ENCODE peak calls at places on chromosome 2, in five cellular contexts. Z is neuronal stem cell; C is aorta; Y is CD4-positive, alpha-beta memory T cell; I is uterus. N is an unnamed sample. For H3K4me1, the result is how much of the 10 kb centered on the place peaks cover.

GRCh38 chr2:149928026-149928425 is 340.5 kb upstream of the MMADHC start:
- DNase-seq in I (no peak), Y (no peak), C (no peak), Z (no peak), N (no peak)

GRCh38 chr2:149490296-149490695 is 97.3 kb downstream of the MMADHC start:
- DNase-seq in Y (no peak), I (no peak), Z (no peak), C (no peak), N (peak)

GRCh38 chr2:218482651-218483050 is 63.7 kb downstream of the VIL1 start:
- DNase-seq in I (no peak), C (no peak), Y (no peak), Z (no peak), N (no peak)

GRCh38 chr2:107824848-107825563 is 1.7 kb upstream of the RGPD4 start:
- DNase-seq in I (no peak), Z (no peak), C (no peak), Y (no peak), N (no peak)

GRCh38 chr2:235541016-235541415 is 47.2 kb downstream of the AGAP1 start:
- DNase-seq in Z (no peak), C (no peak), Y (no peak), I (no peak), N (no peak)

GRCh38 chr2:152284398-152284797 is 50.6 kb upstream of the FMNL2 start:
- DNase-seq in C (no peak), I (no peak), Y (no peak), Z (no peak), N (no peak)

GRCh38 chr2:144886847-144887246 is 366.9 kb upstream of the ZEB2 start:
- DNase-seq in I (peak), C (peak), Y (no peak), Z (no peak), N (peak)

GRCh38 chr2:168738057-168738456 is 64.4 kb upstream of the NOSTRIN start:
- DNase-seq in Y (no peak), C (no peak), Z (no peak), I (no peak), N (no peak)

GRCh38 chr2:32931945-32932709 is 14.6 kb upstream of the LTBP1 start:
- DNase-seq in Y (no peak), C (no peak), I (no peak), Z (no peak), N (no peak)

GRCh38 chr2:37698931-37699481 is 27.6 kb upstream of the CDC42EP3 start:
- DNase-seq in Z (no peak), Y (no peak), I (no peak), C (no peak), N (no peak)

GRCh38 chr2:212949786-212950185 is 201.6 kb downstream of the IKZF2 start:
- DNase-seq in Z (no peak), Y (no peak), I (no peak), C (no peak), N (no peak)

GRCh38 chr2:215441560-215442391 is 5.9 kb upstream of the FN1 start:
- DNase-seq in Y (no peak), Z (no peak), C (no peak), I (no peak), N (no peak)

GRCh38 chr2:101293544-101293943 is 15.0 kb downstream of the RNF149 start:
- DNase-seq in I (no peak), Y (no peak), C (no peak), Z (no peak), N (no peak)

GRCh38 chr2:159030674-159031380 is 62.4 kb downstream of the TANC1 start:
- DNase-seq in Z (peak), Y (no peak), I (peak), C (peak), N (peak)

GRCh38 chr2:7471185-7471584 is 554.0 kb downstream of the RNF144A start:
- DNase-seq in Z (no peak), C (no peak), I (no peak), Y (no peak), N (no peak)

GRCh38 chr2:8087480-8087840 is 594.4 kb upstream of the ID2 start:
- DNase-seq in Z (no peak), C (no peak), Y (no peak), I (no peak), N (no peak)

GRCh38 chr2:45765007-45765767 is 113.7 kb downstream of the PRKCE start:
- DNase-seq in I (peak), Z (no peak), C (no peak), Y (no peak), N (no peak)

GRCh38 chr2:201643216-201643651 is at the start of gene TMEM237:
- DNase-seq in C (no peak), Z (peak), I (peak), Y (peak), N (peak)

GRCh38 chr2:166117491-166117890 is 10.3 kb downstream of the SCN1A start:
- DNase-seq in Z (no peak), I (no peak), C (no peak), Y (no peak), N (no peak)

GRCh38 chr2:75491129-75491753 is 69.5 kb downstream of the EVA1A start:
- DNase-seq in C (no peak), Y (no peak), Z (no peak), I (no peak), N (no peak)

GRCh38 chr2:143843696-143844095 is 676.2 kb downstream of the ZEB2 start:
- DNase-seq in Z (no peak), I (no peak), C (no peak), Y (no peak), N (no peak)

GRCh38 chr2:62343636-62344349 is 147.9 kb downstream of the B3GNT2 start:
- DNase-seq in Z (no peak), Y (no peak), I (no peak), C (no peak), N (no peak)

GRCh38 chr2:59295524-59296162 is 1054.5 kb upstream of the FANCL start:
- DNase-seq in I (no peak), Z (no peak), C (no peak), Y (no peak), N (no peak)

GRCh38 chr2:179686718-179687342 is 174.6 kb downstream of the ZNF385B start:
- DNase-seq in C (no peak), Y (no peak), Z (no peak), I (no peak), N (no peak)

GRCh38 chr2:47727956-47728355 is 55.0 kb upstream of the MSH6 start:
- DNase-seq in Y (no peak), I (no peak), C (no peak), Z (no peak), N (no peak)

GRCh38 chr2:73069041-73069854 is 2.3 kb downstream of the SFXN5 start:
- DNase-seq in I (no peak), Z (no peak), C (no peak), Y (no peak), N (no peak)

GRCh38 chr2:70201225-70201768 is 10.5 kb upstream of the C2orf42 start:
- DNase-seq in I (no peak), Z (no peak), C (no peak), Y (no peak), N (no peak)

GRCh38 chr2:64474200-64474630 is 20.3 kb downstream of the LGALSL start:
- DNase-seq in C (no peak), Y (no peak), I (no peak), Z (no peak), N (no peak)

GRCh38 chr2:148967056-148967455 is 71.4 kb upstream of the LYPD6B start:
- DNase-seq in Y (no peak), C (no peak), Z (no peak), I (no peak), N (no peak)

GRCh38 chr2:16324971-16325612 is 340.5 kb downstream of the CYRIA start:
- DNase-seq in I (no peak), C (no peak), Z (no peak), Y (no peak), N (no peak)

GRCh38 chr2:153416071-153416470 is 62.5 kb downstream of the RPRM start:
- DNase-seq in Y (no peak), I (no peak), Z (no peak), C (no peak), N (no peak)

GRCh38 chr2:9274701-9275343 is 68.2 kb downstream of the ASAP2 start:
- DNase-seq in Y (no peak), C (no peak), I (no peak), Z (no peak), N (no peak)

GRCh38 chr2:9275399-9275798 is 68.8 kb downstream of the ASAP2 start:
- DNase-seq in Y (no peak), Z (no peak), C (no peak), I (no peak), N (no peak)

GRCh38 chr2:9276074-9276473 is 69.5 kb downstream of the ASAP2 start:
- DNase-seq in I (no peak), Z (no peak), Y (no peak), C (no peak), N (no peak)

GRCh38 chr2:9278439-9278838 is 71.8 kb downstream of the ASAP2 start:
- DNase-seq in Y (no peak), Z (no peak), I (no peak), C (no peak), N (no peak)

DNA sequence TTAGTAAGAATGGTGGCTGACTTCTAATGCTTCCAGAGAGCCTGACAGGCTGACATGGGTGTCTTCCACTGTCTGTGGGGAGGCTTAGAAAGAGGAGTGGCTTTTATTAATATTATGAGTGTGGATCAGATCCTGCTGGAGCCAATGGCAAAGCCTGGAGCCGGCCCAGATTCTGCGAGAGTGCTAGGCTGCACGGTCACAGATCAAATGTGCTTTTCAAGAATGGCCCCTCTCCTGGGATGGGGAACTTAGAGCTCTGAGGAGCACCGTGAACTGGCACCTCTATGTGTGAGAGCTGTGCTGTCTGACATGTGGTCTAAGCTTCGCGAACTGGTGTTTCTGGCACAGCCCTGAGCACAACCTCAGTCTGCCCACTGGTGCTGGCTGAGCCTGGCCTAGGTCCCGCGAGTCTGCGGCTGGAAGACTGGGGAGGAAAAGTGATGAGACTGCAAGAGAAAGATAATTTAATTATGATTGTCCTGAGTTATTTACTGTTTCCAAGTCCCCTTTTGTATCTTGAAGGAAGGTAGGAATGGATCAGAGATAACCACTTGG is 70.4 kb downstream of the ASAP2 start:
- DNase-seq in Z (no peak), I (no peak), C (no peak), Y (no peak), N (no peak)
- H3K27ac ChIP-seq in Z (no peak), I (no peak), C (no peak), Y (no peak), N (no peak)

GRCh38 chr2:200223385-200223784 is 83.1 kb upstream of the SPATS2L start:
- DNase-seq in Z (no peak), I (no peak), C (peak), Y (no peak), N (no peak)
- H3K4me1 ChIP-seq in Z (under half), I (under half), C (under half), Y (under half), N (under half)

GRCh38 chr2:110748489-110748867 is 16.1 kb downstream of the ACOXL start:
- DNase-seq in Z (no peak), Y (peak), C (no peak), I (no peak), N (no peak)
- H3K27ac ChIP-seq in Z (peak), Y (no peak), C (no peak), I (no peak), N (no peak)

DNA sequence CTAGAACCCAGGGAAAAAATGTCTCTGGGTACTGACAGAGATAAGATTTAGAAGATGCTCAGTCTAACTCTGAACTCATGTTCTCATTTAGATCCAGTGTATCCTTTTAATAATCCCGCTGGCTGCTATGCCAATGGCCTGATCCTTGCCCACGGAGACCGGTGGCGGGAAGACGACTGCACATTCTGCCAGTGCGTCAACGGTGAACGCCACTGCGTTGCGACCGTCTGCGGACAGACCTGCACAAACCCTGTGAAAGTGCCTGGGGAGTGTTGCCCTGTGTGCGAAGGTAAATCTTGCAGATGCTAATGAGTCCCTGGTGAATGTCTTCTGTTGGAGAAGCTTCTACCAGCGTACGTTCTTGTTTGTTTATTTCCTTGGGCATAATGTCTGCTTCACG is 118.6 kb downstream of the FEZ2 start:
- DNase-seq in Z (no peak), Y (no peak), I (no peak), C (no peak), N (no peak)
- H3K4me1 ChIP-seq in Z (under half), Y (under half), I (under half), C (under half), N (under half)

GRCh38 chr2:100213595-100213994 is 71.2 kb upstream of the AFF3 start:
- DNase-seq in Y (no peak), C (peak), Z (no peak), I (peak), N (peak)
- H3K27ac ChIP-seq in Y (no peak), C (peak), Z (no peak), I (no peak), N (peak)

DNA sequence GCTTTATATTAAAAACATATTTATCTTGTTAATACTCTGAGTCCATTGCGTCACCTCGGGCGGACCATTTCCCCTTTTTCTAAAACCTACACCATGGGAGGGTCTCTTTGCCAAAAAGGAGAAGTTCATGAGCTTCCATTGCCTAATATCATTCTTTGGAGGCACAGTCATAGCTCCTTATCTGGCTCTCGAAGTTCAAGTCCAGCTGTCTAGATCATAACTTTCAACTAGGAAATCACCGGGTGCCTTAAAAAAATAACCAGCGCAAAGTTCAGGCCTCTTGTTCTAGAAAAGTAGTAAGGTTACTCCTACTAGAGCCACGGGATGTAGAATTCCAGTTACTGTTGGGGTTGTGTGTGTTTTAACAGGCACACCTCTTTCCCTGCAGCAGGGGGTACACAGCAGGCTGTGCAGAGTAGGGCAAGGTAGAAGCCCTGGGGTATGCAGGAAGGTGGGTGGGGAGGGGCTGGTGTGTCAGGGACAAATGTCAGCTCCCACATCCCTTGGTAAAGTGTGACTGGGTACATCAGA is 50.6 kb downstream of the LRRFIP1 start:
- DNase-seq in C (no peak), I (peak), Y (no peak), Z (no peak), N (no peak)
- H3K4me1 ChIP-seq in C (under half), I (under half), Y (under half), Z (under half), N (under half)

GRCh38 chr2:105786231-105787230 is 41.8 kb downstream of the NCK2 start:
- DNase-seq in C (no peak), Y (no peak), I (no peak), Z (no peak), N (no peak)
- H3K27ac ChIP-seq in C (no peak), Y (peak), I (no peak), Z (no peak), N (no peak)

DNA sequence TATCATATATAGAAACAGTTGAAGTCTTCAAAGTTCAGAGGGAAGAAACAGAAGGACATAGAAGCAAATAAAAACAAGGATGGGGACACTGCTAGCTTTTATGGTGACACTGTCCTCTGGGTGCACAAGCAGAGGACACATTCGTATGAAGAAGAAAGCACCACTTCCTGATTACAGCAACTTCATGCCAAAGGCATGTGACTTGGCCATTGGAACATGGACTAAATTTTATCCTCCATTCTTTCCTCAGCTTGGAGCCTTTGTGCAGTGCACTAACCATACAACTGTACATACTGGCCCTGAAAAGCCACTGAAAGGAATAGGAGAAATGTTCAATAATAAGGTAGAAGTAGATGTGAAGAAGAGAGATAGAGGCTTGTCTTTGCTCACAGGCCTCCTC is 223.3 kb downstream of the MTX2 start:
- DNase-seq in Z (no peak), I (no peak), Y (no peak), C (no peak), N (no peak)
- H3K4me1 ChIP-seq in Z (under half), I (under half), Y (under half), C (under half), N (under half)

DNA sequence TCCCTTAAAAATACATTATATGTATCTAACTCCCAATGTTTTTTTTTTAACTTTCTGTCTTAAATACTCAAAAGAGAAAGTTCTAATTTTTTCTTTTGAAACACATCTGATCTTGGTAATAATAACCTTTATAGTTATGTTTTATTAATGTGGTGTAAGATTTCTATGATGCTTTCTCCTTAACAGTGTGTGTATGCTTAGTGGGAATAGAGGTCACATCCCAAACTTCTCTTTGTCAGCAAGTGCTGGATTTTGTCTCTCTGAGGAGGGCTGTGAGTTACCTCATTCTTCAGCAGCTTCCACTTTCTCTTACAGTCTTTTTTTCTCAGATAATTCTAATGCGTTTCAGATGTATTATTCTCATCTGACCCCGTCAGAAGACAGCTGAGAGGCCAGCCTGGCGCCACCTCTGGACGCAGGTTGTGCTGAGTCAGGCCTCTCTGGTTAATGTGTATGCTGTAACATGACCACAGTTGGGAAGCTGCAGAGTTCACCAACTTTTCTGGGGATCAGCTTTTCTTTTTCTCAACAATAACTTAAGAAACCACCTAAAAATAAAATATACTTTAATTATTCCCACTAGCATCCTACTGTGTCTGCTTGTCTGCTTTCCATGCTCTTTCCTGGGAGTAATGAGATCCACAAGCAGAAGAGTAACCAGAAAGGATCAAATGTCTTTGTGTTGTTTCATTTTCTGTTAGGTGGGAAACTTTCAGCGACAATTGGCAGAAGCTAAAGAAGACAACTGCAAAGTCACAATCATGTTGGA is 79.5 kb downstream of the CCDC150 start:
- DNase-seq in C (peak), Y (no peak), I (no peak), Z (peak), N (peak)
- H3K27ac ChIP-seq in C (no peak), Y (no peak), I (no peak), Z (no peak), N (no peak)

N was measured in right cardiac atrium.